ENCODE peak calls at places on chromosomes 16 and 17, in ten cellular contexts. W is GM18507; U is HCT116; V is activated T-helper 9 cell treated with anti-CD3 and anti-CD28 coated beads, Interleukin-2, amount 50 U/mL, for 16 hours; N is NCI-H345; P is activated CD4-positive, CD25-positive, alpha-beta regulatory T cell treated with anti-CD3 and anti-CD28 coated beads, Interleukin-2, amount 50 U/mL, for 72 hours; X is progenitor cell of endocrine pancreas; D is stimulated activated CD4-positive, alpha-beta T cell treated with anti-CD3 and anti-CD28 coated beads, Interleukin-1b, Interleukin-23, amount 100 ng/mL, for 24 hours; O is NCI-H2029; I is Jurkat, Clone E6-1. L is an unnamed sample.

GRCh38 chr16:80744856-80745255 is 59.5 kb downstream of the CDYL2 start:
- DNase-seq in W (no peak), U (no peak), V (no peak), N (no peak), P (no peak), X (no peak), D (no peak), O (no peak), I (no peak), L (no peak)

GRCh38 chr17:40203131-40203530 is 16.0 kb upstream of the WIPF2 start:
- DNase-seq in W (no peak), U (no peak), V (no peak), N (no peak), P (no peak), X (no peak), D (no peak), O (no peak), I (no peak), L (no peak)

GRCh38 chr16:63890072-63890471 is 1231.8 kb downstream of the CDH11 start:
- DNase-seq in W (no peak), U (no peak), V (no peak), N (no peak), P (no peak), X (no peak), D (no peak), O (no peak), I (no peak), L (peak; percentile 0)

GRCh38 chr16:86824751-86825310 is 246.5 kb downstream of the FOXL1 start:
- DNase-seq in W (no peak), U (no peak), V (no peak), N (no peak), P (no peak), X (no peak), D (no peak), O (no peak), I (no peak), L (no peak)

GRCh38 chr16:73047536-73048291 is at the start of gene ZFHX3:
- DNase-seq in W (no peak), U (no peak), V (no peak), N (peak; percentile 48), P (no peak), X (peak; percentile 51), D (no peak), O (peak; percentile 37), I (no peak), L (peak; percentile 51)

GRCh38 chr16:53775821-53776431 is 72.0 kb downstream of the FTO start:
- DNase-seq in W (no peak), U (no peak), V (no peak), N (no peak), P (no peak), X (no peak), D (no peak), O (no peak), I (no peak), L (peak; percentile 96)

GRCh38 chr17:34725008-34725407 is 145.6 kb downstream of the TMEM132E start:
- DNase-seq in W (no peak), U (no peak), V (no peak), N (peak; percentile 47), P (no peak), X (no peak), D (no peak), O (peak; percentile 51), I (no peak), L (no peak)

GRCh38 chr16:70395345-70395901 is 43.5 kb downstream of the ST3GAL2 start:
- DNase-seq in W (peak; percentile 56), U (no peak), V (peak; percentile 36), N (no peak), P (peak; percentile 75), X (peak; percentile 69), D (peak; percentile 48), O (no peak), I (no peak), L (peak; percentile 35)

GRCh38 chr16:75238853-75239371 is 12.5 kb downstream of the BCAR1 start:
- DNase-seq in W (no peak), U (no peak), V (no peak), N (no peak), P (no peak), X (no peak), D (no peak), O (no peak), I (no peak), L (peak; percentile 22)

GRCh38 chr16:72859581-72859980 is 188.3 kb downstream of the ZFHX3 start:
- DNase-seq in W (no peak), U (no peak), V (no peak), N (no peak), P (no peak), X (no peak), D (no peak), O (no peak), I (no peak), L (no peak)

GRCh38 chr17:5011928-5012327 is 14.2 kb downstream of the KIF1C start:
- DNase-seq in W (no peak), U (no peak), V (no peak), N (no peak), P (no peak), X (no peak), D (no peak), O (no peak), I (no peak), L (peak; percentile 44)

GRCh38 chr17:40022961-40023541 is 7.8 kb downstream of the CSF3 start:
- DNase-seq in W (no peak), U (no peak), V (no peak), N (no peak), P (no peak), X (no peak), D (no peak), O (peak; percentile 80), I (no peak), L (no peak)

GRCh38 chr17:21005803-21006202 is 37.0 kb downstream of the USP22 start:
- DNase-seq in W (no peak), U (no peak), V (no peak), N (no peak), P (no peak), X (no peak), D (no peak), O (no peak), I (no peak), L (no peak)

GRCh38 chr16:27460663-27461482 is 58.9 kb downstream of the IL21R start:
- DNase-seq in W (no peak), U (no peak), V (no peak), N (no peak), P (no peak), X (no peak), D (no peak), O (no peak), I (no peak), L (peak; percentile 21)

L was measured in fibroblast of the aortic adventitia.